ENCODE peak calls at places on chromosomes 1 and 21, in nine cellular contexts. One of them, this sample, is unnamed.

GRCh38 chr1:6414443-6414844 is 5.3 kb downstream of the HES2 start:
- DNase-seq in AG10803: peak
- DNase-seq in LNCaP clone FGC: no peak
- DNase-seq in AG04449: no peak
- DNase-seq in CD8-positive, alpha-beta T cell: no peak
- DNase-seq in fibroblast of mammary gland: peak
- DNase-seq in activated B cell treated with CpG ODN at 0.5 μM for 24 hours: no peak
- DNase-seq in neural crest cell: no peak
- DNase-seq in BJ: no peak
- DNase-seq in this sample: no peak

GRCh38 chr21:44923481-44924084 is 2.9 kb upstream of the ITGB2 start:
- DNase-seq in AG10803: no peak
- DNase-seq in LNCaP clone FGC: no peak
- DNase-seq in AG04449: no peak
- DNase-seq in CD8-positive, alpha-beta T cell: no peak
- DNase-seq in fibroblast of mammary gland: no peak
- DNase-seq in activated B cell treated with CpG ODN at 0.5 μM for 24 hours: no peak
- DNase-seq in neural crest cell: no peak
- DNase-seq in BJ: no peak
- DNase-seq in this sample: no peak

GRCh38 chr1:119768778-119769177 is at the start of gene HMGCS2:
- DNase-seq in AG10803: no peak
- DNase-seq in LNCaP clone FGC: peak
- DNase-seq in AG04449: no peak
- DNase-seq in CD8-positive, alpha-beta T cell: no peak
- DNase-seq in fibroblast of mammary gland: no peak
- DNase-seq in activated B cell treated with CpG ODN at 0.5 μM for 24 hours: no peak
- DNase-seq in neural crest cell: no peak
- DNase-seq in BJ: no peak
- DNase-seq in this sample: no peak

GRCh38 chr1:226411619-226412018 is 3.7 kb upstream of the PARP1 start:
- DNase-seq in AG10803: no peak
- DNase-seq in LNCaP clone FGC: no peak
- DNase-seq in AG04449: no peak
- DNase-seq in CD8-positive, alpha-beta T cell: no peak
- DNase-seq in fibroblast of mammary gland: no peak
- DNase-seq in activated B cell treated with CpG ODN at 0.5 μM for 24 hours: no peak
- DNase-seq in neural crest cell: no peak
- DNase-seq in BJ: no peak
- DNase-seq in this sample: no peak

GRCh38 chr1:36818771-36819170 is 215.5 kb downstream of the GRIK3 start:
- DNase-seq in AG10803: no peak
- DNase-seq in LNCaP clone FGC: no peak
- DNase-seq in AG04449: no peak
- DNase-seq in CD8-positive, alpha-beta T cell: no peak
- DNase-seq in fibroblast of mammary gland: no peak
- DNase-seq in activated B cell treated with CpG ODN at 0.5 μM for 24 hours: no peak
- DNase-seq in neural crest cell: no peak
- DNase-seq in BJ: no peak
- DNase-seq in this sample: no peak

GRCh38 chr1:204704794-204705492 is 19.4 kb upstream of the LRRN2 start:
- DNase-seq in AG10803: no peak
- DNase-seq in LNCaP clone FGC: no peak
- DNase-seq in AG04449: no peak
- DNase-seq in CD8-positive, alpha-beta T cell: no peak
- DNase-seq in fibroblast of mammary gland: no peak
- DNase-seq in activated B cell treated with CpG ODN at 0.5 μM for 24 hours: no peak
- DNase-seq in neural crest cell: no peak
- DNase-seq in BJ: no peak
- DNase-seq in this sample: no peak

GRCh38 chr1:158819461-158820443 is 11.4 kb upstream of the MNDA start:
- DNase-seq in AG10803: no peak
- DNase-seq in LNCaP clone FGC: no peak
- DNase-seq in AG04449: no peak
- DNase-seq in CD8-positive, alpha-beta T cell: no peak
- DNase-seq in fibroblast of mammary gland: no peak
- DNase-seq in activated B cell treated with CpG ODN at 0.5 μM for 24 hours: no peak
- DNase-seq in neural crest cell: no peak
- DNase-seq in BJ: no peak
- DNase-seq in this sample: no peak

GRCh38 chr1:224213438-224214119 is 30.5 kb downstream of the DEGS1 start:
- DNase-seq in AG10803: no peak
- DNase-seq in LNCaP clone FGC: no peak
- DNase-seq in AG04449: no peak
- DNase-seq in CD8-positive, alpha-beta T cell: no peak
- DNase-seq in fibroblast of mammary gland: no peak
- DNase-seq in activated B cell treated with CpG ODN at 0.5 μM for 24 hours: no peak
- DNase-seq in neural crest cell: no peak
- DNase-seq in BJ: no peak
- DNase-seq in this sample: no peak

GRCh38 chr1:56578664-56578962 is 750 bp downstream of the PLPP3 start:
- DNase-seq in AG10803: no peak
- DNase-seq in LNCaP clone FGC: no peak
- DNase-seq in AG04449: no peak
- DNase-seq in CD8-positive, alpha-beta T cell: no peak
- DNase-seq in fibroblast of mammary gland: no peak
- DNase-seq in activated B cell treated with CpG ODN at 0.5 μM for 24 hours: no peak
- DNase-seq in neural crest cell: no peak
- DNase-seq in BJ: no peak
- DNase-seq in this sample: no peak

GRCh38 chr1:53346814-53347176 is 18.9 kb upstream of the LRP8 start:
- DNase-seq in AG10803: no peak
- DNase-seq in LNCaP clone FGC: no peak
- DNase-seq in AG04449: no peak
- DNase-seq in CD8-positive, alpha-beta T cell: no peak
- DNase-seq in fibroblast of mammary gland: no peak
- DNase-seq in activated B cell treated with CpG ODN at 0.5 μM for 24 hours: no peak
- DNase-seq in neural crest cell: no peak
- DNase-seq in BJ: no peak
- DNase-seq in this sample: peak

GRCh38 chr1:38003261-38004250 is 1.8 kb downstream of the FHL3 start:
- DNase-seq in AG10803: peak
- DNase-seq in LNCaP clone FGC: no peak
- DNase-seq in AG04449: no peak
- DNase-seq in CD8-positive, alpha-beta T cell: no peak
- DNase-seq in fibroblast of mammary gland: peak
- DNase-seq in activated B cell treated with CpG ODN at 0.5 μM for 24 hours: no peak
- DNase-seq in neural crest cell: no peak
- DNase-seq in BJ: no peak
- DNase-seq in this sample: no peak

GRCh38 chr1:40421348-40421693 is 29.0 kb upstream of the ZFP69B start:
- DNase-seq in AG10803: no peak
- DNase-seq in LNCaP clone FGC: no peak
- DNase-seq in AG04449: no peak
- DNase-seq in CD8-positive, alpha-beta T cell: no peak
- DNase-seq in fibroblast of mammary gland: no peak
- DNase-seq in activated B cell treated with CpG ODN at 0.5 μM for 24 hours: no peak
- DNase-seq in neural crest cell: peak
- DNase-seq in BJ: no peak
- DNase-seq in this sample: no peak

GRCh38 chr1:55204997-55205396 is 10.2 kb downstream of the USP24 start:
- DNase-seq in AG10803: no peak
- DNase-seq in LNCaP clone FGC: no peak
- DNase-seq in AG04449: no peak
- DNase-seq in CD8-positive, alpha-beta T cell: no peak
- DNase-seq in fibroblast of mammary gland: peak
- DNase-seq in activated B cell treated with CpG ODN at 0.5 μM for 24 hours: no peak
- DNase-seq in neural crest cell: no peak
- DNase-seq in BJ: no peak
- DNase-seq in this sample: no peak

DNA sequence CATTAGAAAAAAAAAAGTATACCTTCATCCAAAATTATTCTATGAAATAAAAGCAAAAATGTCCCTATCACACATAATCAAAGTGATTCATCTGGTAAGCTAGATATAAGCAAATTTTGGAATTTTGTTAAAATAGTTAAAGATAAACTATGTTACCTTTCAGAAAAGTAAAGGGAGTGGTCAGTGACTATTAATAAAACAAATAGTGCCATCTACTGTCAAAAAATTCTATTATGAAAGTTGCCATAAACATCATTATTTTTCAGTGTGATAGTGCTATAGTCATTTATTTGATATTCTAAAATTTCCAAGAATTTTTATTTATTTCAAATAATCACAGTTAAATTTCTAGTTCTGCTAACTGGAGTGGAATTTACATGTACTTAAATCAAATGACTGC is 803.7 kb downstream of the KCNT2 start:
- DNase-seq in AG10803: no peak
- DNase-seq in LNCaP clone FGC: no peak
- DNase-seq in AG04449: no peak
- DNase-seq in CD8-positive, alpha-beta T cell: no peak
- DNase-seq in fibroblast of mammary gland: no peak
- DNase-seq in activated B cell treated with CpG ODN at 0.5 μM for 24 hours: no peak
- DNase-seq in neural crest cell: no peak
- DNase-seq in BJ: no peak
- DNase-seq in this sample: no peak
- TF ChIP-seq CTCF in AG10803: no peak
- TF ChIP-seq CTCF in LNCaP clone FGC: peak
- TF ChIP-seq CTCF in AG04449: no peak
- TF ChIP-seq CTCF in CD8-positive, alpha-beta T cell: no peak
- TF ChIP-seq CTCF in fibroblast of mammary gland: no peak
- TF ChIP-seq CTCF in activated B cell treated with CpG ODN at 0.5 μM for 24 hours: no peak
- TF ChIP-seq CTCF in neural crest cell: no peak
- TF ChIP-seq CTCF in BJ: no peak
- TF ChIP-seq CTCF in this sample: no peak

DNA sequence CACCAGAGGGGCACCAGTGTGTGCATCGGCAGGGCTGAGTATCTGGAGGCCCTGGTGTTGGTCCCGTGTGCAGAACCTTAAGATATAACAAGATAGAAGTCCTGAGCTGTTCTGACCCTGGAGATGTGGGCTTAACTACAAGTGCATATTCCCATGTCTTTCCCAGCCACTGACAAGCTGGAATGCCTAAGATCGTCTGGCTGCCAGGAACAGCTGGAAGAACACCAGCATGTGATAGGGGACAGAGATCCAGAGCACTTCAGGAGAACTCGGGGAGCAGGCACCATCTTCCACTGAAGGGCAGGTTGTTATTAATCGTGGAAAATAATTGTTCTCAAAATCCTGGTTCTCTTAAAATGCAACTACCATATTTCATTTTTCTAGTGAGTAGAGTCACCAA is 419.9 kb upstream of the RUNX1 start:
- DNase-seq in AG10803: peak
- DNase-seq in LNCaP clone FGC: no peak
- DNase-seq in AG04449: no peak
- DNase-seq in CD8-positive, alpha-beta T cell: no peak
- DNase-seq in fibroblast of mammary gland: no peak
- DNase-seq in activated B cell treated with CpG ODN at 0.5 μM for 24 hours: no peak
- DNase-seq in neural crest cell: no peak
- DNase-seq in BJ: no peak
- DNase-seq in this sample: no peak
- TF ChIP-seq CTCF in AG10803: no peak
- TF ChIP-seq CTCF in LNCaP clone FGC: no peak
- TF ChIP-seq CTCF in AG04449: no peak
- TF ChIP-seq CTCF in CD8-positive, alpha-beta T cell: no peak
- TF ChIP-seq CTCF in fibroblast of mammary gland: no peak
- TF ChIP-seq CTCF in activated B cell treated with CpG ODN at 0.5 μM for 24 hours: no peak
- TF ChIP-seq CTCF in neural crest cell: no peak
- TF ChIP-seq CTCF in BJ: no peak
- TF ChIP-seq CTCF in this sample: no peak

GRCh38 chr1:208308221-208308620 is 64.0 kb upstream of the PLXNA2 start:
- DNase-seq in AG10803: no peak
- DNase-seq in LNCaP clone FGC: no peak
- DNase-seq in AG04449: no peak
- DNase-seq in CD8-positive, alpha-beta T cell: no peak
- DNase-seq in fibroblast of mammary gland: no peak
- DNase-seq in activated B cell treated with CpG ODN at 0.5 μM for 24 hours: no peak
- DNase-seq in neural crest cell: no peak
- DNase-seq in BJ: no peak
- DNase-seq in this sample: no peak

GRCh38 chr1:208314431-208314830 is 70.2 kb upstream of the PLXNA2 start:
- DNase-seq in AG10803: no peak
- DNase-seq in LNCaP clone FGC: no peak
- DNase-seq in AG04449: no peak
- DNase-seq in CD8-positive, alpha-beta T cell: no peak
- DNase-seq in fibroblast of mammary gland: no peak
- DNase-seq in activated B cell treated with CpG ODN at 0.5 μM for 24 hours: no peak
- DNase-seq in neural crest cell: no peak
- DNase-seq in BJ: no peak
- DNase-seq in this sample: no peak

GRCh38 chr1:208312706-208313105 is 68.5 kb upstream of the PLXNA2 start:
- DNase-seq in AG10803: no peak
- DNase-seq in LNCaP clone FGC: no peak
- DNase-seq in AG04449: no peak
- DNase-seq in CD8-positive, alpha-beta T cell: no peak
- DNase-seq in fibroblast of mammary gland: no peak
- DNase-seq in activated B cell treated with CpG ODN at 0.5 μM for 24 hours: no peak
- DNase-seq in neural crest cell: no peak
- DNase-seq in BJ: no peak
- DNase-seq in this sample: no peak

GRCh38 chr1:208304193-208304712 is 60.1 kb upstream of the PLXNA2 start:
- DNase-seq in AG10803: no peak
- DNase-seq in LNCaP clone FGC: no peak
- DNase-seq in AG04449: no peak
- DNase-seq in CD8-positive, alpha-beta T cell: no peak
- DNase-seq in fibroblast of mammary gland: no peak
- DNase-seq in activated B cell treated with CpG ODN at 0.5 μM for 24 hours: no peak
- DNase-seq in neural crest cell: no peak
- DNase-seq in BJ: no peak
- DNase-seq in this sample: no peak

GRCh38 chr1:208309771-208310170 is 65.6 kb upstream of the PLXNA2 start:
- DNase-seq in AG10803: no peak
- DNase-seq in LNCaP clone FGC: no peak
- DNase-seq in AG04449: no peak
- DNase-seq in CD8-positive, alpha-beta T cell: no peak
- DNase-seq in fibroblast of mammary gland: no peak
- DNase-seq in activated B cell treated with CpG ODN at 0.5 μM for 24 hours: no peak
- DNase-seq in neural crest cell: no peak
- DNase-seq in BJ: no peak
- DNase-seq in this sample: no peak
- TF ChIP-seq CTCF in AG10803: no peak
- TF ChIP-seq CTCF in LNCaP clone FGC: no peak
- TF ChIP-seq CTCF in AG04449: no peak
- TF ChIP-seq CTCF in CD8-positive, alpha-beta T cell: no peak
- TF ChIP-seq CTCF in fibroblast of mammary gland: no peak
- TF ChIP-seq CTCF in activated B cell treated with CpG ODN at 0.5 μM for 24 hours: no peak
- TF ChIP-seq CTCF in neural crest cell: no peak
- TF ChIP-seq CTCF in BJ: no peak
- TF ChIP-seq CTCF in this sample: no peak

DNA sequence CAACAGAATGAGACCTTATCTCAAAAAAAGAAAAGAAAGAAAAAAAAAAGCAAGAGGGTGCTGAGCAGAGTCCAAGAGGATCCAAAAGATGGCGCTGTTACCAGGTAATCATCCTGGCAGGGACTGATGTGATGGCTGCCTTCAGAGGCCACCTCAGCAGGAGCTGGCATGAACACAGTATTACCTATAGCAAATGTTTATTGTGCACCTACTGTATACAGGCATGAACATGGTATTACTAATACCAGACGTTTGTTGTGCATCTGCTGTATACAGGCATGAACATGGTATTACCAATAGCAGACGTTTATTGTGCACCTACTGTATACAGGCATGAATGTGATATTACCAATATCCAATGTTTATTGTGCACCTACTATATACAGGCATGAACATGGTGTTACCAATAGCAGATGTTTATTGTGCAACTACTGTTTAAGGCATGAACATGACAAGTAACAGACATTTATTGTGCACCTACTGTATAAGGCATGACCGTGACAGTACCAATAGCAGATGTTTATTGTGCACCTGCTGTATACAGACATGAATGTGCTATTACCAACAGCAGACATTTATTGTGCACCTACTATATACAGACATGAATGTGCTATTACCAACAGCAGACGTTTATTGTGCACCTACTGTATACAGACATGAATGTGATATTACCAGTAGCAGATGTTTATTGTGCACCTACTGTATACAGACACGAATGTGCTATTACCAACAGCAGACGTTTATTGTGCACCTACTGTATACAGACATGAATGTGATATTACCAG is 115.1 kb upstream of the TMEM51 start:
- DNase-seq in AG10803: no peak
- DNase-seq in LNCaP clone FGC: no peak
- DNase-seq in AG04449: no peak
- DNase-seq in CD8-positive, alpha-beta T cell: no peak
- DNase-seq in fibroblast of mammary gland: peak
- DNase-seq in activated B cell treated with CpG ODN at 0.5 μM for 24 hours: no peak
- DNase-seq in neural crest cell: no peak
- DNase-seq in BJ: no peak
- DNase-seq in this sample: no peak
- TF ChIP-seq CTCF in AG10803: peak
- TF ChIP-seq CTCF in LNCaP clone FGC: no peak
- TF ChIP-seq CTCF in AG04449: peak
- TF ChIP-seq CTCF in CD8-positive, alpha-beta T cell: no peak
- TF ChIP-seq CTCF in fibroblast of mammary gland: peak
- TF ChIP-seq CTCF in activated B cell treated with CpG ODN at 0.5 μM for 24 hours: no peak
- TF ChIP-seq CTCF in neural crest cell: peak
- TF ChIP-seq CTCF in BJ: peak
- TF ChIP-seq CTCF in this sample: no peak